ENCODE peak calls at places on chromosomes 7 and 10, in eight cellular contexts. F is endodermal cell; Z is NT2/D1; J is effector memory CD4-positive, alpha-beta T cell; H is fibroblast of lung; Q is adrenal gland; S is CD8-positive, alpha-beta T cell; V is uterus. U is an unnamed sample. For H3K27me3, the result is how much of the 10 kb centered on the place peaks cover.

GRCh38 chr7:142440219-142441073 is 182.6 kb upstream of the PRSS58 start:
- DNase-seq in V (no peak), Q (no peak), F (peak), Z (peak), S (no peak), H (peak), J (no peak), U (no peak)

GRCh38 chr7:82700739-82701138 is 257.2 kb upstream of the CACNA2D1 start:
- DNase-seq in V (no peak), Q (no peak), S (no peak), H (no peak), Z (no peak), J (no peak), F (no peak), U (no peak)

GRCh38 chr10:75613685-75614587 is 182.5 kb downstream of the LRMDA start:
- DNase-seq in F (no peak), V (no peak), Q (no peak), Z (no peak), H (peak), J (no peak), S (no peak), U (no peak)

GRCh38 chr7:15889501-15889900 is 203.0 kb upstream of the MEOX2 start:
- DNase-seq in H (peak), J (no peak), F (peak), Z (peak), Q (peak), V (no peak), S (no peak), U (no peak)

GRCh38 chr10:68462536-68462935 is 9.2 kb downstream of the DNA2 start:
- DNase-seq in V (no peak), H (no peak), Q (no peak), F (no peak), J (no peak), Z (no peak), S (no peak), U (no peak)

GRCh38 chr10:60042959-60043358 is 136.6 kb upstream of the CCDC6 start:
- DNase-seq in Q (no peak), F (no peak), J (no peak), V (no peak), H (peak), S (no peak), Z (no peak), U (no peak)

GRCh38 chr7:11667810-11668185 is 164.2 kb downstream of the THSD7A start:
- DNase-seq in Q (no peak), V (no peak), J (no peak), S (no peak), F (no peak), Z (no peak), H (no peak), U (no peak)

GRCh38 chr7:105600720-105601550 is 19.6 kb upstream of the EFCAB10 start:
- DNase-seq in H (no peak), Z (no peak), F (peak), S (no peak), J (no peak), Q (no peak), V (no peak), U (no peak)

GRCh38 chr7:93147358-93147757 is 827 bp downstream of the SAMD9L start:
- DNase-seq in S (peak), F (peak), Z (no peak), J (peak), Q (peak), H (peak), V (no peak), U (no peak)

GRCh38 chr10:109898666-109899577 is 24.4 kb downstream of the XPNPEP1 start:
- DNase-seq in V (no peak), Z (no peak), F (peak), S (no peak), H (peak), J (no peak), Q (peak), U (no peak)

GRCh38 chr7:131105803-131106680 is 221.6 kb upstream of the MKLN1 start:
- DNase-seq in Q (peak), S (peak), Z (no peak), H (peak), V (peak), J (peak), F (peak), U (peak)

GRCh38 chr10:60820093-60820769 is 42.0 kb downstream of the CDK1 start:
- DNase-seq in V (no peak), J (no peak), Q (peak), H (peak), S (no peak), F (peak), Z (peak), U (no peak)

GRCh38 chr10:122640921-122641320 is 58.7 kb downstream of the C10orf120 start:
- DNase-seq in H (no peak), F (no peak), V (no peak), S (no peak), J (no peak), Z (no peak), Q (no peak), U (no peak)

GRCh38 chr10:2019803-2020202 is 282.5 kb upstream of the ADARB2 start:
- DNase-seq in V (no peak), J (no peak), F (no peak), S (no peak), H (no peak), Q (no peak), Z (no peak), U (no peak)

GRCh38 chr7:927031-927671 is 27.3 kb downstream of the ADAP1 start:
- DNase-seq in F (no peak), J (no peak), S (no peak), V (no peak), Q (no peak), H (no peak), Z (no peak), U (no peak)

GRCh38 chr7:70380315-70381027 is 751.5 kb upstream of the GALNT17 start:
- DNase-seq in S (no peak), V (no peak), Q (no peak), H (peak), F (no peak), J (no peak), Z (no peak), U (no peak)

GRCh38 chr7:80677629-80678028 is 39.2 kb downstream of the CD36 start:
- DNase-seq in H (peak), F (no peak), V (no peak), Q (no peak), Z (no peak), S (no peak), J (no peak), U (no peak)

GRCh38 chr10:62669351-62669750 is 135.2 kb upstream of the ADO start:
- DNase-seq in Q (no peak), F (no peak), Z (no peak), H (no peak), S (no peak), J (no peak), V (no peak), U (no peak)

GRCh38 chr10:85927952-85928677 is 438.5 kb downstream of the GRID1 start:
- DNase-seq in V (no peak), J (no peak), Q (no peak), H (no peak), Z (no peak), S (no peak), F (no peak), U (no peak)

GRCh38 chr10:80187465-80188409 is 17.6 kb downstream of the ANXA11 start:
- DNase-seq in F (no peak), S (peak), J (peak), V (no peak), Q (no peak), H (no peak), Z (no peak), U (no peak)

GRCh38 chr10:79131730-79132644 is 63.2 kb downstream of the ZMIZ1 start:
- DNase-seq in S (no peak), V (no peak), Z (no peak), H (no peak), Q (no peak), F (no peak), J (no peak), U (no peak)

GRCh38 chr7:80630611-80631010 is 7.8 kb upstream of the CD36 start:
- DNase-seq in S (no peak), Q (no peak), F (no peak), H (peak), Z (no peak), J (no peak), V (no peak), U (no peak)

GRCh38 chr10:129962092-129962494 is 2.0 kb downstream of the EBF3 start:
- DNase-seq in S (no peak), V (no peak), F (peak), H (no peak), Q (no peak), Z (no peak), J (no peak), U (peak)

GRCh38 chr7:76397409-76398183 is 11.9 kb downstream of the SSC4D start:
- DNase-seq in J (peak), S (peak), F (peak), V (peak), Z (no peak), H (peak), Q (peak), U (peak)

GRCh38 chr7:154587812-154588211 is 415.1 kb downstream of the PAXIP1 start:
- DNase-seq in J (no peak), S (no peak), H (no peak), Z (no peak), V (no peak), Q (no peak), F (no peak), U (no peak)

GRCh38 chr7:144835166-144835611 is 664 bp downstream of the TPK1 start:
- DNase-seq in F (no peak), S (peak), H (peak), Q (peak), Z (no peak), V (peak), J (peak), U (peak)

GRCh38 chr10:13993169-13993568 is 337.6 kb downstream of the FRMD4A start:
- DNase-seq in H (peak), S (no peak), Z (no peak), F (no peak), V (peak), Q (peak), J (no peak), U (no peak)

GRCh38 chr7:23743226-23743625 is 33.2 kb downstream of the STK31 start:
- DNase-seq in V (no peak), J (no peak), H (no peak), F (no peak), Z (no peak), Q (no peak), S (no peak), U (no peak)

GRCh38 chr7:100801833-100802568 is 25.3 kb downstream of the EPHB4 start:
- DNase-seq in J (no peak), F (no peak), S (no peak), V (peak), Q (peak), Z (no peak), H (peak), U (peak)

GRCh38 chr10:88028654-88029053 is 165.2 kb downstream of the PTEN start:
- DNase-seq in V (no peak), H (no peak), Q (no peak), J (no peak), S (no peak), Z (no peak), F (no peak), U (no peak)

GRCh38 chr7:17236603-17237002 is 61.8 kb upstream of the AHR start:
- DNase-seq in H (peak), J (no peak), S (no peak), Q (no peak), V (no peak), Z (no peak), F (no peak), U (no peak)

GRCh38 chr10:70656489-70656888 is 15.8 kb upstream of the ADAMTS14 start:
- DNase-seq in H (peak), F (no peak), Z (no peak), S (no peak), V (no peak), J (no peak), Q (no peak), U (no peak)

GRCh38 chr7:73774923-73775322 is 4.9 kb upstream of the CLDN3 start:
- DNase-seq in J (no peak), Q (no peak), S (no peak), F (no peak), Z (no peak), H (peak), V (no peak), U (no peak)

GRCh38 chr7:27185708-27186449 is 847 bp upstream of the HOXA11 start:
- DNase-seq in Z (no peak), F (peak), S (no peak), H (no peak), V (peak), J (no peak), Q (no peak), U (peak)

GRCh38 chr7:27187702-27188665 is 3.0 kb upstream of the HOXA11 start:
- DNase-seq in F (peak), H (no peak), S (no peak), Q (no peak), Z (no peak), J (no peak), V (peak), U (peak)

GRCh38 chr7:27187158-27187701 is 2.2 kb upstream of the HOXA11 start:
- DNase-seq in S (no peak), V (peak), Q (no peak), Z (no peak), H (no peak), F (no peak), J (no peak), U (no peak)

GRCh38 chr7:27185013-27185707 is at the start of gene HOXA11:
- DNase-seq in F (peak), V (peak), J (no peak), S (no peak), H (peak), Q (peak), Z (no peak), U (peak)

DNA sequence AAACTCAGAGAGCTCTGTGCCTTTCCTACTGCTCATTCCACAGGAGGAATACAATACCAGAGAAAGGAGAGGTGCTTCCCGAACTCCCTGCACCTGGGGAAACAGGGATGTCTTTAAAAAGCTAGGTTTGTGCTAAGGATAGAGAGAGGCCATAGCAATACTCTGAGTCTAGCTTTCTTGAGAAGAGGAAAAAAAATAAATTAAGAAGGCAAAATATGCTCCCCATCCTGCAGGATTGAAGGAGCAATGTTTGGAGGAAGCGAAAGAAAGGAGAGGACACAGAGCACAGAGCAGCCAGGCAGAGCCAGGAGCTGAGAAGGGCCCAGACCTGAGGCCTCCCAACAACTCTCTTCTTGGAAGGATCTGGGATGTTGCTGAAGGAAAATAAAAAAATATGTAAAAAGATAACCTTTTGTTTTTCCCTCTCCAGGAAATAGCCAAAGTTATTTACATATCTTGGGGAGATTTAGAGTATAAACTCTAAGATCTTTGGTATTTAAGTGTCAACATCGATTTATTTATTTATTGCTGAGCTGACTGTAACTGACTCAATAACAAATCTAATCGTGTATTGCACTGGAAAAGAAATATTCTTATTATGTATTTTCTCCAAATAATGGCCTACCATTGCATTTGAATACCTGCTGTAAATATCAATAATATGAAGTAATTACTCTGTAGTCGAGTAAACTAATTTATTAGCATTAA is 1.6 kb upstream of the HOXA11 start:
- DNase-seq in H (no peak), Z (no peak), J (no peak), S (no peak), Q (no peak), F (peak), V (peak), U (no peak)
- H3K4me3 ChIP-seq in H (no peak), Z (no peak), J (no peak), S (no peak), Q (no peak), F (no peak), V (peak), U (no peak)

GRCh38 chr7:116209561-116210070 is 723 bp upstream of the TES start:
- DNase-seq in H (no peak), Q (no peak), F (peak), Z (no peak), J (peak), S (no peak), V (peak), U (no peak)

GRCh38 chr7:116210345-116211005 is at the start of gene TES:
- DNase-seq in S (peak), V (peak), H (peak), J (peak), F (peak), Z (peak), Q (peak), U (peak)

GRCh38 chr7:116212859-116213258 is 2.5 kb downstream of the TES start:
- DNase-seq in V (no peak), Q (no peak), J (no peak), F (no peak), Z (no peak), S (no peak), H (peak), U (no peak)

GRCh38 chr7:116211913-116212596 is 1.7 kb downstream of the TES start:
- DNase-seq in F (no peak), J (no peak), S (no peak), Q (no peak), V (no peak), H (peak), Z (no peak), U (no peak)

DNA sequence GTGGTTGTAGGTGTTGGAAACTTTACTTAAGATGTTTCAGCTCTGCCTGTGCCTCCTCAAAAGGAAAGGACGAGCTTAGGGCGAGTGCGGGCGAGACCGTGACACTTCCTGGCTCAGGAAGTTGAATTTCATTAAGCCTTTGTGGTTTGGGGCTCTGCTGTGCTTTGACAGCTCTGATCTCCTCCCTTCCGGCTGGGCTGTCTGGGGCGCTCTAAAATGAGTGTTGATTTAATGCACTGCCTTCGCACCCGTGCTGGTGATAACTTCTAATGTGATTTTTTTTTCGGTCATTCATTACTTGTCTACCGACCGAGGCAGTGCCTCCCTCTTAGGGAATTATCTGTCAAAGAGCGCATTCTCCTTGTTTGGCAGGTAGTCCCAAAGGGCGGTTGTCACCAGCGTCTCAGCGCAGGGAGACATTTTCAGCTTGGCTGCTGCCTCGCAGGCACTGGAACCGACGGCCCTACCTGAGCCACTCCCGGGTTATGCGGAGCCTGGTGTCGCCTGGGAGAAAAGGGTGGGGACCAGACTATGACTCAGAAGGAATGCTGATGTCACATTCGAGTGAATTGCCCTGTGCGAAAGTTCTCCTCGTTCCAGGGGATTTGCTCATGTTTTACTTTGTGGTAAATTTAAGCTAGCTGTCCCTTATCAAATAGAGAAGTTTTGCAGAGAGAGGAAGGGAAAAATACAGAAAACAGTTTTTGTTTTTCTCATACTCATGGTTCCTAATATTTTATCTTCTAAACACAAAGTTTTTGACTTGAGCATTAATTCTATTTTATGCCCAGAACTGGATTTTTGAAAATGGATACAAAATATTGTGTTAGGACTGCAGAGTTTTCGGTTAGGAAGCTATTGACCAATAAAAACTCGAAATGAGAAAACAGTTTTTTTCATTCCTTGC is 920 bp downstream of the TES start:
- DNase-seq in Z (peak), V (peak), H (peak), F (peak), Q (peak), J (peak), S (peak), U (peak)
- H3K27me3 ChIP-seq in Z (under half), V (under half), H (under half), F (under half), Q (under half), J (under half), S (under half), U (under half)

GRCh38 chr10:5094265-5095205 is at the start of gene AKR1C3:
- DNase-seq in S (no peak), F (peak), H (peak), Q (no peak), V (no peak), J (no peak), Z (peak), U (peak)

GRCh38 chr10:5092375-5092774 is 1.8 kb upstream of the AKR1C3 start:
- DNase-seq in J (no peak), V (no peak), Q (no peak), F (no peak), S (no peak), H (no peak), Z (no peak), U (no peak)

GRCh38 chr10:5095687-5096086 is 1.5 kb downstream of the AKR1C3 start:
- DNase-seq in F (no peak), V (no peak), Z (no peak), S (no peak), Q (no peak), J (no peak), H (no peak), U (no peak)

GRCh38 chr10:5092848-5093790 is 1.1 kb upstream of the AKR1C3 start:
- DNase-seq in F (no peak), H (no peak), V (no peak), Q (no peak), S (no peak), Z (no peak), J (no peak), U (no peak)

DNA sequence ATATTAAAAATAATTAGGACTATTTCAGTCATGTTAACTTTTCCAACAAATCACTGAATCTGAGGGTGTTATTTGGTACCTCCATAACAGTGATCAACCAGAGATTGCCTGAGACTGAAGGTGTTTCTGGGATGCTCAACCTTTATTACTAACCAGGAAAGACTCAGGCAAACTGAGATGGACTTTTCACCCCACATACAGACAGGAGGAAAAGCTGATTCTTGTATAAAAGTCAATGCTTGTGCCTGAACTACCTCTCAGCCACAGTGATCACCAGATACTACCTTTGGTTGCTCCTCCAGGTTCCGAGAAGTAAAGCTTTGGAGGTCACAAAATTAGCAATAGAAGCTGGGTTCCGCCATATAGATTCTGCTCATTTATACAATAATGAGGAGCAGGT is 1.9 kb downstream of the AKR1C3 start:
- DNase-seq in Q (no peak), H (no peak), V (no peak), S (no peak), Z (no peak), J (no peak), F (no peak), U (no peak)
- H3K4me3 ChIP-seq in Q (peak), H (no peak), V (no peak), S (no peak), Z (no peak), J (no peak), F (no peak), U (no peak)

GRCh38 chr10:132884691-132885271 is 57.6 kb downstream of the CFAP46 start:
- DNase-seq in Q (no peak), H (no peak), J (no peak), V (peak), Z (no peak), F (no peak), S (no peak), U (no peak)
- H3K27me3 ChIP-seq in Q (under half), H (under half), J (under half), V (under half), Z (under half), F (under half), S (under half), U (under half)

DNA sequence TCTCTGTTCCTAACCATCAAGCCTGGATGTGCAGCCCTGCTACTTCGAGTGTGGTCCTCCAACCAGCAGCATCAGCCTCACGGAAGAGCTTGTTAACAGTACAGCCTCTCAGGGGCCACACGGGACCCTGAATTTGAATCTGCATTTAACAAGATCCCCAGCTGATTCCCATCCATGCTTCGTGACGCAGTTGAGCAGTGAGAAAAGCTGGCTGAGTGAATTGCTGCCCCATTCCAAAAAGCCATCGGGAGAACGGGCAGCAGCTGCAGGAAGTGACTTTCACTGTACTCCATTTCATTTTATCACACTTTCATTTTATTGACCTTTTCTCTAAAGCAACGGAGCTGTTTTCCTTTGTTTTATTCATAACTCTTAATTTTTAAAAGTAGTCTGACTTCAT is 22.5 kb downstream of the FAM171A1 start:
- DNase-seq in J (no peak), Z (no peak), Q (peak), V (no peak), S (no peak), F (no peak), H (peak), U (no peak)
- H3K4me3 ChIP-seq in J (no peak), Z (no peak), Q (peak), V (peak), S (no peak), F (no peak), H (peak), U (no peak)

U was measured in H7.